ENCODE peak calls at places on chromosomes 5 and 9, in four cellular contexts. Q is fibroblast of mammary gland, F is astrocyte of the spinal cord, E is cardiac fibroblast. Z is an unnamed sample.

GRCh38 chr9:61667559-61668121 is 477.8 kb downstream of the SPATA31A7 start:
- DNase-seq in Q (no peak), F (no peak), E (no peak), Z (no peak)

GRCh38 chr5:61184708-61185107 is 22.4 kb upstream of the SMIM15 start:
- DNase-seq in Q (peak), F (no peak), E (peak), Z (peak)

GRCh38 chr5:68534131-68534940 is 318.8 kb downstream of the PIK3R1 start:
- DNase-seq in Q (no peak), F (peak), E (peak), Z (peak)

GRCh38 chr5:11797132-11797531 is 107.1 kb downstream of the CTNND2 start:
- DNase-seq in Q (no peak), F (no peak), E (no peak), Z (no peak)

GRCh38 chr9:6689893-6690634 is 44.5 kb upstream of the GLDC start:
- DNase-seq in Q (no peak), F (no peak), E (no peak), Z (no peak)

GRCh38 chr9:105355810-105356209 is 92.0 kb upstream of the FSD1L start:
- DNase-seq in Q (peak), F (no peak), E (peak), Z (no peak)

GRCh38 chr9:128098017-128098935 is 29.3 kb downstream of the PTGES2 start:
- DNase-seq in Q (peak), F (peak), E (peak), Z (peak)

GRCh38 chr5:59842999-59843398 is 50.5 kb downstream of the PDE4D start:
- DNase-seq in Q (peak), F (no peak), E (no peak), Z (no peak)

GRCh38 chr5:120465281-120465961 is 1.3 kb downstream of the PRR16 start:
- DNase-seq in Q (peak), F (peak), E (peak), Z (peak)

GRCh38 chr9:109845178-109845577 is 65.2 kb downstream of the PALM2AKAP2 start:
- DNase-seq in Q (no peak), F (no peak), E (no peak), Z (no peak)

GRCh38 chr5:180077594-180078284 is 6.2 kb upstream of the RNF130 start:
- DNase-seq in Q (no peak), F (no peak), E (no peak), Z (no peak)

GRCh38 chr9:130588416-130588815 is 9.0 kb downstream of the FUBP3 start:
- DNase-seq in Q (no peak), F (no peak), E (no peak), Z (no peak)

GRCh38 chr5:175357995-175358394 is 86.0 kb downstream of the DRD1 start:
- DNase-seq in Q (no peak), F (no peak), E (no peak), Z (no peak)

GRCh38 chr9:137575725-137576411 is 2.9 kb downstream of the DPH7 start:
- DNase-seq in Q (no peak), F (no peak), E (no peak), Z (no peak)

GRCh38 chr9:85610074-85610855 is 131.5 kb downstream of the AGTPBP1 start:
- DNase-seq in Q (peak), F (peak), E (peak), Z (peak)

GRCh38 chr9:31304576-31304975 is 1079.9 kb upstream of the ACO1 start:
- DNase-seq in Q (peak), F (peak), E (peak), Z (peak)

GRCh38 chr9:31302620-31303418 is 1081.6 kb upstream of the ACO1 start:
- DNase-seq in Q (no peak), F (no peak), E (no peak), Z (no peak)
- H3K4me3 ChIP-seq in Q (no peak), F (no peak), E (no peak), Z (no peak)

GRCh38 chr5:8944005-8944404 is 601.9 kb downstream of the SEMA5A start:
- DNase-seq in Q (peak), F (no peak), E (peak), Z (no peak)
- H3K4me3 ChIP-seq in Q (no peak), F (no peak), E (no peak), Z (no peak)

GRCh38 chr9:122228906-122229837 is at the start of gene LHX6:
- DNase-seq in Q (peak), F (peak), E (peak), Z (peak)

GRCh38 chr9:122226758-122227575 is 1.8 kb downstream of the LHX6 start:
- DNase-seq in Q (no peak), F (no peak), E (no peak), Z (no peak)

GRCh38 chr9:122226142-122226757 is 2.5 kb downstream of the LHX6 start:
- DNase-seq in Q (no peak), F (no peak), E (no peak), Z (no peak)

GRCh38 chr9:122227576-122227903 is 1.2 kb downstream of the LHX6 start:
- DNase-seq in Q (no peak), F (no peak), E (no peak), Z (no peak)

DNA sequence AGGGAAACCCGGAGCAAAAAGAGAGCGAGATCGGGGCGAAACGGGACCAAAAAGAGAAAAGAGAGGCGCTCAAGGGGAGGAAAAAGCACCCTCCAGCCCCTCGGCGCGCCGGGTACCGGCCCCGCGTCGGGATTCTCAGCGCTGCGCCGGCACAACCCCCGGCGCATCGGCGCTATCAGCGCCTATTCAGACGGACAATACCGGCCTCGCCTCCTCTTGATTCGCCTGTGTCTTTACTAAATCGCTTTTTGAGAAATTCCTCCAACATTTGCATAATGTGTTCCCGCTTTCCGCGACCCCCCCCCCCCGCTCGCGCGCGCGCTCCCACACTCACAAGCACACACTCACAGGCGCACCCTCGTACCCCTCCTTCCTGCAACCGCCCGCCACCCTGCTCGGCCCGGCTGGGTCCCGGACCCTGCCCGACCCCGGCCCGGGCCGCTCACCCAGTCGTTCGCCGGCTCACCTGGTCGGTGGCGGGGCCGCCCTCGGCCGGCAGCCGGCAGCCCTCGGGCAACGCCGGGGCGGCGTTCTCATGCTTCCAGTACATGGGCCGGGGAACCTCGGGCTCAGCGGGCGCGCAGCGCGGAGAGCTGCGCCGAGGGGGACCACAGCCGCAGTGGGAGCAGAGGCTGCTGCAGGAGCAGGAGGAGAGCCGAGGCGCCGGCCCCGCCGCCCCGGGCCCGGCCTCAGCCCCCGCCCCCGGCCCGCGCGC is 409 bp downstream of the LHX6 start:
- DNase-seq in Q (no peak), F (no peak), E (no peak), Z (no peak)
- H3K4me3 ChIP-seq in Q (peak), F (no peak), E (no peak), Z (no peak)

DNA sequence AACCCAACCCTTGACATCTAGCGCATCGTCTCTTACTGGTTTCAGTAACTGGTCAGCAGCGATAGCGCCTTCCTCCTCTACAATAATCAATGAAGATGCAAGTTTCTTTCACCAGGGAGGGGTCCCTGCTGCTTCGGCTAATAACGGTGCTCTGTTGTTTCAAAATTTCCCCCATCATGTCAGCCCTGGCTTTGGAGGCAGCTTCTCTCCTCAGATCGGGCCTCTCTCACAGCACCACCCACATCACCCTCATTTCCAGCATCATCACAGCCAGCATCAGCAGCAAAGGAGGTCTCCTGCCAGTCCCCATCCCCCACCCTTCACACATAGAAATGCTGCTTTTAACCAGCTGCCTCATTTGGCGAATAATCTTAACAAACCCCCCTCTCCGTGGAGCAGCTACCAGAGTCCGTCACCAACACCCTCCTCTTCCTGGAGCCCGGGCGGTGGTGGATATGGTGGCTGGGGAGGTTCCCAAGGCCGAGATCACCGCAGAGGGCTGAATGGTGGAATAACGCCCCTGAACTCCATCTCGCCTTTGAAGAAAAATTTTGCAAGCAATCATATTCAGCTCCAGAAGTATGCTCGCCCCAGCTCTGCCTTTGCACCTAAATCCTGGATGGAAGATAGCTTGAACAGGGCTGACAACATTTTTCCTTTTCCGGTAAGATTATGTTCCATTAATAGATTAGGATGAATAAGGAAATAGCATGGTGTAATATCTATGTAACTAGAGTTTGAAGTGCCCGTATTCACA is 2.2 kb downstream of the CPEB4 start:
- DNase-seq in Q (peak), F (peak), E (peak), Z (peak)
- H3K4me3 ChIP-seq in Q (peak), F (peak), E (peak), Z (peak)

GRCh38 chr9:114386361-114386885 is 1.4 kb downstream of the AKNA start:
- DNase-seq in Q (no peak), F (no peak), E (no peak), Z (no peak)
- H3K4me3 ChIP-seq in Q (peak), F (peak), E (peak), Z (peak)

DNA sequence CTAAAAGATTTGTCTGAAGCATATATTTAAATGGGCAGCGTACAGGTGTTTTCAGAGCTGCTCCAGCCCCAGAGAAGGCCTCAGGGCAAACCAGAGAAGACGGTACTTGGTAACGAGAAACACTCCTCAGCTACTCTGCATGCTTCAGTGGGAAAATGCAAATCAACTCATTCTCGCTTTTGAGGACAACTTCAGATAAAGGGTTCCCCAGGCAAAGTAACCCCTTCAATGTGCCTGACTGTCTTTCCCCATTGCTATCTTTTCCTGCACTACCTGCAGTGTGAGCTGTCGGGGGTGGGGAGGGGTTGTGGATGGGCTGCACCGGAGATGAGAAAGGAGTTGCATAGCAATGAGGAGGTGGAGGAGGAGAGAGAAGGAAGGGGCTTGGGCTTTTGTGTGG is 339.7 kb upstream of the CLINT1 start:
- DNase-seq in Q (no peak), F (no peak), E (no peak), Z (no peak)
- H3K4me3 ChIP-seq in Q (no peak), F (no peak), E (no peak), Z (no peak)

GRCh38 chr9:35910613-35911488 is 1.6 kb downstream of the SPAAR start:
- DNase-seq in Q (peak), F (peak), E (peak), Z (peak)
- H3K4me3 ChIP-seq in Q (no peak), F (no peak), E (no peak), Z (no peak)

DNA sequence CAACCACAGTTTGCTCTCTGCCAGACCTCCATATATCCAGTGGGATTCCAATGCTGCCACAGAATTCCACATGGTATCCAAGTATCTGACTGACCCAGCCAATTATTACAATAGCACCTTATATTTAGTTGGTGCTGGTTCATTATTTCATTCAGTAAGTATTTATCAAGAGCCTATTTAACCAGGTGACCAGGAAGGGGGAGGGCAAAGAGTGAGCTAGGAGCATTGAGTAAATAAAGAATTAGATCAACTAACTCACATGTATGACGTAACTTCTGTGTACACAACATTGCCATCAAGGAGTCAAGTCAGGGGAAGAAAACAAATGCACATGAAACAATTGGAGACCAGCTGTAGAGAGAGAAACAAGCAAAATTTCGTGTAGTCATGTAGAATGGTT is 207.1 kb upstream of the PAPPA start:
- DNase-seq in Q (peak), F (no peak), E (peak), Z (peak)
- H3K4me3 ChIP-seq in Q (no peak), F (no peak), E (no peak), Z (no peak)

Z was measured in AG10803.